ENCODE peak calls at places on chromosomes 2 and 18, in six cellular contexts. One of them, this sample, is unnamed.

GRCh38 chr2:60125880-60126444 is 427.5 kb downstream of the BCL11A start:
- DNase-seq in heart right ventricle: no peak
- DNase-seq in DND-41: peak
- DNase-seq in Calu3: no peak
- DNase-seq in dorsolateral prefrontal cortex: no peak
- DNase-seq in GM20000: no peak
- DNase-seq in this sample: no peak

GRCh38 chr2:197647961-197648690 is 27.3 kb downstream of the RFTN2 start:
- DNase-seq in GM20000: no peak
- DNase-seq in Calu3: no peak
- DNase-seq in heart right ventricle: no peak
- DNase-seq in dorsolateral prefrontal cortex: no peak
- DNase-seq in DND-41: no peak
- DNase-seq in this sample: no peak

GRCh38 chr2:676647-677055 is 555 bp downstream of the TMEM18 start:
- DNase-seq in heart right ventricle: peak
- DNase-seq in GM20000: peak
- DNase-seq in dorsolateral prefrontal cortex: peak
- DNase-seq in Calu3: peak
- DNase-seq in DND-41: peak
- DNase-seq in this sample: peak

GRCh38 chr2:214904634-214905033 is 95.2 kb upstream of the BARD1 start:
- DNase-seq in Calu3: no peak
- DNase-seq in dorsolateral prefrontal cortex: no peak
- DNase-seq in heart right ventricle: no peak
- DNase-seq in DND-41: no peak
- DNase-seq in GM20000: no peak
- DNase-seq in this sample: no peak

GRCh38 chr2:11802782-11803191 is 56.4 kb downstream of the LPIN1 start:
- DNase-seq in dorsolateral prefrontal cortex: no peak
- DNase-seq in heart right ventricle: no peak
- DNase-seq in GM20000: no peak
- DNase-seq in DND-41: no peak
- DNase-seq in Calu3: no peak
- DNase-seq in this sample: no peak

GRCh38 chr2:197427986-197428385 is 6.8 kb downstream of the SF3B1 start:
- DNase-seq in GM20000: no peak
- DNase-seq in heart right ventricle: no peak
- DNase-seq in Calu3: no peak
- DNase-seq in DND-41: no peak
- DNase-seq in dorsolateral prefrontal cortex: no peak
- DNase-seq in this sample: no peak

GRCh38 chr18:31498450-31499156 is 626 bp downstream of the DSG2 start:
- DNase-seq in DND-41: no peak
- DNase-seq in heart right ventricle: no peak
- DNase-seq in Calu3: no peak
- DNase-seq in GM20000: peak
- DNase-seq in dorsolateral prefrontal cortex: no peak
- DNase-seq in this sample: peak

GRCh38 chr2:3200420-3200939 is 177.1 kb downstream of the EIPR1 start:
- DNase-seq in DND-41: no peak
- DNase-seq in Calu3: no peak
- DNase-seq in dorsolateral prefrontal cortex: no peak
- DNase-seq in heart right ventricle: no peak
- DNase-seq in GM20000: no peak
- DNase-seq in this sample: no peak

GRCh38 chr2:21041462-21041861 is 2.4 kb downstream of the APOB start:
- DNase-seq in GM20000: no peak
- DNase-seq in heart right ventricle: no peak
- DNase-seq in Calu3: no peak
- DNase-seq in dorsolateral prefrontal cortex: no peak
- DNase-seq in DND-41: no peak
- DNase-seq in this sample: no peak

GRCh38 chr18:11407900-11408299 is 201.5 kb upstream of the SLC35G4 start:
- DNase-seq in Calu3: no peak
- DNase-seq in dorsolateral prefrontal cortex: no peak
- DNase-seq in DND-41: no peak
- DNase-seq in heart right ventricle: no peak
- DNase-seq in GM20000: no peak
- DNase-seq in this sample: no peak

GRCh38 chr18:58046794-58047555 is 2.9 kb downstream of the NEDD4L start:
- DNase-seq in dorsolateral prefrontal cortex: no peak
- DNase-seq in heart right ventricle: no peak
- DNase-seq in DND-41: no peak
- DNase-seq in Calu3: no peak
- DNase-seq in GM20000: no peak
- DNase-seq in this sample: no peak
- TF ChIP-seq CTCF in dorsolateral prefrontal cortex: no peak
- TF ChIP-seq CTCF in heart right ventricle: no peak
- TF ChIP-seq CTCF in DND-41: no peak
- TF ChIP-seq CTCF in Calu3: no peak
- TF ChIP-seq CTCF in GM20000: no peak
- TF ChIP-seq CTCF in this sample: no peak

GRCh38 chr2:35428548-35428947 is 927.0 kb upstream of the CRIM1 start:
- DNase-seq in Calu3: peak
- DNase-seq in dorsolateral prefrontal cortex: peak
- DNase-seq in GM20000: peak
- DNase-seq in DND-41: peak
- DNase-seq in heart right ventricle: peak
- DNase-seq in this sample: peak
- TF ChIP-seq CTCF in Calu3: peak
- TF ChIP-seq CTCF in dorsolateral prefrontal cortex: peak
- TF ChIP-seq CTCF in GM20000: peak
- TF ChIP-seq CTCF in DND-41: peak
- TF ChIP-seq CTCF in heart right ventricle: peak
- TF ChIP-seq CTCF in this sample: peak

DNA sequence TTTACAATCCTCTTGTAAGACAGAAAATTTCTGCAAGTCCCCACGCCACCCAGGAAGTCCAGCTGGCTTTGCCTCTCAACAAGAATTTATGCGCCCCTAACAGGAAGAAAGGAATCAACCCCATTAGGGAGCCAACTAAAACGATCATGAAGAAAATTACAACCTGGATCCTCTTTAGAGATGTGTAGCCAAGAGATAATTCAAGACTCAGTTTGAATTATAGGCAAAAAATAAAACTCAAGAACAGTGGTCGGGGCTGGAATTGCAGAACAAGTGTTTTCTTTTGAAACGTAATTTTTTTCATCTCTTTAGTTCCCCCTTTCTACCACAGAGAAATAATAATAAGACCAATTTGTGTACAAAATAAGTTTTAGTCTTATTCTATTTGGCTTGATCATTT is 22.4 kb downstream of the PDCD1 start:
- DNase-seq in DND-41: no peak
- DNase-seq in Calu3: no peak
- DNase-seq in GM20000: no peak
- DNase-seq in dorsolateral prefrontal cortex: no peak
- DNase-seq in heart right ventricle: no peak
- DNase-seq in this sample: no peak
- TF ChIP-seq CTCF in DND-41: no peak
- TF ChIP-seq CTCF in Calu3: no peak
- TF ChIP-seq CTCF in GM20000: no peak
- TF ChIP-seq CTCF in dorsolateral prefrontal cortex: peak
- TF ChIP-seq CTCF in heart right ventricle: no peak
- TF ChIP-seq CTCF in this sample: no peak

GRCh38 chr2:53513167-53513666 is 254.4 kb upstream of the CHAC2 start:
- DNase-seq in DND-41: no peak
- DNase-seq in GM20000: no peak
- DNase-seq in dorsolateral prefrontal cortex: no peak
- DNase-seq in Calu3: no peak
- DNase-seq in heart right ventricle: no peak
- DNase-seq in this sample: no peak

GRCh38 chr2:53512071-53512841 is 255.3 kb upstream of the CHAC2 start:
- DNase-seq in GM20000: no peak
- DNase-seq in DND-41: no peak
- DNase-seq in heart right ventricle: no peak
- DNase-seq in Calu3: no peak
- DNase-seq in dorsolateral prefrontal cortex: no peak
- DNase-seq in this sample: no peak

GRCh38 chr2:53508667-53509066 is 258.9 kb upstream of the CHAC2 start:
- DNase-seq in DND-41: no peak
- DNase-seq in heart right ventricle: no peak
- DNase-seq in Calu3: no peak
- DNase-seq in GM20000: no peak
- DNase-seq in dorsolateral prefrontal cortex: no peak
- DNase-seq in this sample: no peak

GRCh38 chr2:53509827-53510785 is 257.5 kb upstream of the CHAC2 start:
- DNase-seq in GM20000: no peak
- DNase-seq in heart right ventricle: no peak
- DNase-seq in dorsolateral prefrontal cortex: no peak
- DNase-seq in Calu3: no peak
- DNase-seq in DND-41: no peak
- DNase-seq in this sample: no peak

GRCh38 chr2:53511549-53511948 is 256.1 kb upstream of the CHAC2 start:
- DNase-seq in heart right ventricle: no peak
- DNase-seq in GM20000: no peak
- DNase-seq in dorsolateral prefrontal cortex: no peak
- DNase-seq in DND-41: no peak
- DNase-seq in Calu3: no peak
- DNase-seq in this sample: no peak
- TF ChIP-seq CTCF in heart right ventricle: no peak
- TF ChIP-seq CTCF in GM20000: no peak
- TF ChIP-seq CTCF in dorsolateral prefrontal cortex: no peak
- TF ChIP-seq CTCF in DND-41: no peak
- TF ChIP-seq CTCF in Calu3: no peak
- TF ChIP-seq CTCF in this sample: no peak

GRCh38 chr18:63949068-63949737 is at the start of gene HMSD:
- DNase-seq in Calu3: peak
- DNase-seq in DND-41: no peak
- DNase-seq in heart right ventricle: peak
- DNase-seq in dorsolateral prefrontal cortex: peak
- DNase-seq in GM20000: peak
- DNase-seq in this sample: peak
- TF ChIP-seq CTCF in Calu3: peak
- TF ChIP-seq CTCF in DND-41: no peak
- TF ChIP-seq CTCF in heart right ventricle: peak
- TF ChIP-seq CTCF in dorsolateral prefrontal cortex: peak
- TF ChIP-seq CTCF in GM20000: peak
- TF ChIP-seq CTCF in this sample: peak